ENCODE peak calls at places on chromosomes 16 and 17, in five cellular contexts. S is HCT116, L is SK-N-SH, W is A549, N is HepG2. H is an unnamed sample. For H3K4me1, the result is how much of the 10 kb centered on the place peaks cover.

GRCh38 chr17:14318906-14319205 is 18.0 kb downstream of the HS3ST3B1 start:
- DNase-seq in S (no peak), L (no peak), W (no peak), N (no peak), H (no peak)

GRCh38 chr16:24540575-24541240 is 1.3 kb downstream of the RBBP6 start:
- DNase-seq in S (no peak), L (peak), W (no peak), N (no peak), H (no peak)

GRCh38 chr17:8881606-8882005 is 14.1 kb upstream of the PIK3R6 start:
- DNase-seq in S (no peak), L (no peak), W (no peak), N (no peak), H (no peak)

GRCh38 chr17:34365340-34365739 is 2.3 kb upstream of the CCL1 start:
- DNase-seq in S (no peak), L (no peak), W (no peak), N (no peak), H (no peak)

GRCh38 chr17:35192708-35193107 is 1.5 kb downstream of the SLC35G3 start:
- DNase-seq in S (no peak), L (no peak), W (no peak), N (no peak), H (no peak)

GRCh38 chr17:45364531-45365390 is 47.9 kb upstream of the MAP3K14 start:
- DNase-seq in S (no peak), L (peak), W (no peak), N (no peak), H (no peak)

GRCh38 chr17:72270530-72270929 is 149.7 kb downstream of the SOX9 start:
- DNase-seq in S (no peak), L (peak), W (no peak), N (no peak), H (peak)

GRCh38 chr17:29291163-29291752 is 2.7 kb downstream of the NUFIP2 start:
- DNase-seq in S (peak), L (peak), W (peak), N (peak), H (peak)

GRCh38 chr16:89119661-89120141 is 26.0 kb downstream of the ACSF3 start:
- DNase-seq in S (no peak), L (no peak), W (no peak), N (no peak), H (no peak)

GRCh38 chr17:78563189-78564145 is 13.7 kb downstream of the DNAH17 start:
- DNase-seq in S (no peak), L (no peak), W (no peak), N (peak), H (no peak)

GRCh38 chr17:74359916-74360315 is 1.8 kb downstream of the BTBD17 start:
- DNase-seq in S (no peak), L (no peak), W (no peak), N (no peak), H (no peak)

GRCh38 chr17:17751996-17752821 is 71.0 kb downstream of the RAI1 start:
- DNase-seq in S (peak), L (peak), W (peak), N (peak), H (peak)

DNA sequence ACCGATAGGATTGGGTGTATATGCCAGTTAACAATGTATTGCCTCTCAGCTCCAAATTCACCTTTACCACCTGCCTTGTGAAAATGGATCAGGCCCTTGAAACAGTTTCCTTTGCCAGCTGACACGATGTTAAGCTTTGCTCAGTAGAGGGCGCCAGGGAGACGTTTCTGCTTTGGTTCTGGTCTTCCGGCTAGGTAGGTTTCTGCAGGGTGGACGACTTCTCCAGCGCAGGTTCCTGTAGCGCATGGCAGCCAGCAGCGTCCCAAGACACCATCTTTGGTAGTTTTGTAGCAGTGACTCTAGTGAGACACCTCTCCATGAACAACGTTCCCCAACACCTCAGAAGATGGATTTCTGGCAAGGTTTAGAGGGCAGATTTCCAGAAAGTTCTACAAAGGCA is 24.0 kb downstream of the SYCE1L start:
- DNase-seq in S (no peak), L (peak), W (no peak), N (no peak), H (no peak)
- TF ChIP-seq CTCF in S (peak), L (peak), W (peak), N (peak), H (peak)

GRCh38 chr17:75877752-75878173 is 618 bp downstream of the TRIM47 start:
- DNase-seq in S (no peak), L (peak), W (no peak), N (peak), H (no peak)

GRCh38 chr17:75876938-75877751 is 1.2 kb downstream of the TRIM47 start:
- DNase-seq in S (peak), L (peak), W (peak), N (peak), H (no peak)

GRCh38 chr17:75875182-75875939 is 3.0 kb downstream of the TRIM47 start:
- DNase-seq in S (no peak), L (peak), W (no peak), N (no peak), H (no peak)

GRCh38 chr17:75875940-75876189 is 2.5 kb downstream of the TRIM47 start:
- DNase-seq in S (no peak), L (peak), W (no peak), N (no peak), H (no peak)

DNA sequence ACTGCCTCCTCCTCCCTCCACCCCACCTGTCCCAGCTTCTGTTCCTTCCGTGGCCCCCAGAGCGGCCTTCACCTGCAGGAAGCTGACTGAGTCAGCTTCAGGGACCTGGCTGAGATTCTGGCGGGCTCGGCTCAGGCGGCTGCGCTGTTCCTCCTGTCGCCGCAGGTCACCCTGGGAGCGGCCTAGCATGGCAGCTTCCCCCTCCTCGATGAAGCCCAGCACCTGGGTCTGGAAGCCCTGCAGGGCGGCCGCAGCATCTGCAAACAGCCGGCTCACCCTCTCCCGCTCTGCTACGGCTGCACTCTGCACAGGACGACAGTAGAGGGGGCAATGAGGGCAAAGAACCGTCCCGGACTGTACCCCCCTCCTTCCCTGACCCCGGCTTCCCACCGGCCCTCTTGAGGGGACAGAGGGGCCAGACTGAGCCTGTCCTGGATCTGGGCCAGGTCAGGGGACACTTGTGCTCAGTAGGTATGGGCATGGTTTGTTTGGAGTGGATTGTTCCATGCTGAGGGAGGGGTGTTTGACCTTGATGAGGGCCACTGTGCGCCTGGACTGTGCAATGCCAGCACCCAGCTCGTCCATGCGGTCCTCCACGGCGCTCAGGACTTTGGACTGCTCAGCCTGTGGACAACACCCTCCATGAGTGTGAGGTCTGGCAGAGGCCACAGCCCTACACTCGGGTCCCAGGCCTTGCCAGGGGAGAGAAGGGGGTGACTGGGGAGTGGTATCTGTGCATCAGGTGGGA is 2.0 kb downstream of the TRIM47 start:
- DNase-seq in S (peak), L (peak), W (peak), N (peak), H (no peak)
- TF ChIP-seq REST in S (no peak), L (no peak), W (no peak), N (peak), H (no peak)

GRCh38 chr16:70693231-70693671 is 7.4 kb upstream of the MTSS2 start:
- DNase-seq in S (no peak), L (no peak), W (no peak), N (no peak), H (no peak)
- H3K4me1 ChIP-seq in S (half or more), L (half or more), W (half or more), N (half or more), H (under half)

GRCh38 chr16:55660776-55661175 is 5.0 kb downstream of the SLC6A2 start:
- DNase-seq in S (no peak), L (no peak), W (no peak), N (no peak), H (no peak)
- TF ChIP-seq CTCF in S (no peak), L (no peak), W (no peak), N (peak), H (no peak)

GRCh38 chr16:85872666-85873561 is 26.0 kb upstream of the IRF8 start:
- DNase-seq in S (no peak), L (no peak), W (no peak), N (no peak), H (no peak)
- TF ChIP-seq REST in S (no peak), L (no peak), W (no peak), N (no peak), H (no peak)